ENCODE peak calls at places on chromosomes 7 and 10, in six cellular contexts. G is upper lobe of right lung, S is Kasumi-1, N is ELR, V is HTR-8/SVneo, Q is fibroblast of mammary gland. W is an unnamed sample.

GRCh38 chr7:131521651-131522163 is 34.7 kb downstream of the PODXL start:
- DNase-seq in G (peak), S (no peak), N (no peak), V (no peak), Q (no peak), W (no peak)

GRCh38 chr10:127537924-127538323 is 11.2 kb upstream of the NPS start:
- DNase-seq in G (no peak), S (no peak), N (no peak), V (no peak), Q (no peak), W (no peak)

GRCh38 chr7:137628211-137628610 is 218.6 kb downstream of the DGKI start:
- DNase-seq in G (no peak), S (no peak), N (no peak), V (no peak), Q (no peak), W (no peak)

GRCh38 chr7:15213093-15213492 is 310.5 kb upstream of the DGKB start:
- DNase-seq in G (no peak), S (no peak), N (no peak), V (no peak), Q (no peak), W (no peak)

GRCh38 chr10:100186813-100187212 is 984 bp upstream of the ERLIN1 start:
- DNase-seq in G (peak), S (peak), N (peak), V (no peak), Q (peak), W (no peak)

GRCh38 chr7:128891110-128891941 is 19.2 kb downstream of the KCP start:
- DNase-seq in G (peak), S (no peak), N (no peak), V (no peak), Q (no peak), W (no peak)

GRCh38 chr10:31116226-31116625 is 84.6 kb upstream of the ZNF438 start:
- DNase-seq in G (no peak), S (no peak), N (no peak), V (no peak), Q (no peak), W (no peak)

GRCh38 chr10:3123571-3124411 is 48.8 kb downstream of the PITRM1 start:
- DNase-seq in G (peak), S (no peak), N (no peak), V (no peak), Q (no peak), W (no peak)

GRCh38 chr7:74012842-74013249 is 15.1 kb upstream of the ELN start:
- DNase-seq in G (no peak), S (no peak), N (peak), V (no peak), Q (no peak), W (no peak)

GRCh38 chr10:58701398-58702135 is 188.9 kb downstream of the BICC1 start:
- DNase-seq in G (no peak), S (no peak), N (peak), V (peak), Q (peak), W (peak)

GRCh38 chr7:153398789-153399553 is 639.4 kb downstream of the ACTR3B start:
- DNase-seq in G (no peak), S (no peak), N (no peak), V (no peak), Q (no peak), W (no peak)

GRCh38 chr10:36086976-36087726 is 445.1 kb upstream of the FZD8 start:
- DNase-seq in G (no peak), S (no peak), N (no peak), V (no peak), Q (no peak), W (no peak)

GRCh38 chr7:31796375-31796774 is 109.4 kb downstream of the PPP1R17 start:
- DNase-seq in G (no peak), S (no peak), N (peak), V (no peak), Q (peak), W (no peak)

GRCh38 chr7:18345641-18346234 is 149.8 kb upstream of the HDAC9 start:
- DNase-seq in G (no peak), S (peak), N (peak), V (peak), Q (peak), W (peak)

GRCh38 chr10:129870926-129871660 is 93.0 kb downstream of the EBF3 start:
- DNase-seq in G (no peak), S (no peak), N (no peak), V (no peak), Q (peak), W (peak)

GRCh38 chr7:130491841-130492518 is at the start of gene MEST:
- DNase-seq in G (peak), S (no peak), N (peak), V (peak), Q (no peak), W (peak)

GRCh38 chr10:97372233-97372875 is 28.8 kb downstream of the RRP12 start:
- DNase-seq in G (peak), S (peak), N (no peak), V (no peak), Q (no peak), W (no peak)

GRCh38 chr10:43816351-43817321 is 168.0 kb upstream of the ZNF32 start:
- DNase-seq in G (no peak), S (peak), N (peak), V (no peak), Q (peak), W (peak)

GRCh38 chr10:60400366-60400765 is 10.7 kb upstream of the ANK3 start:
- DNase-seq in G (no peak), S (no peak), N (no peak), V (no peak), Q (no peak), W (no peak)

GRCh38 chr10:142371-142770 is 7.1 kb downstream of the ZMYND11 start:
- DNase-seq in G (no peak), S (no peak), N (no peak), V (no peak), Q (no peak), W (no peak)

GRCh38 chr7:1673581-1674102 is 3.6 kb downstream of the ELFN1 start:
- DNase-seq in G (peak), S (no peak), N (no peak), V (no peak), Q (no peak), W (no peak)

GRCh38 chr7:43612599-43613589 is 30.0 kb downstream of the STK17A start:
- DNase-seq in G (no peak), S (no peak), N (no peak), V (no peak), Q (peak), W (peak)

GRCh38 chr7:138477081-138477578 is 17.1 kb downstream of the TRIM24 start:
- DNase-seq in G (no peak), S (no peak), N (no peak), V (no peak), Q (no peak), W (no peak)

GRCh38 chr10:103991393-103992128 is 24.6 kb downstream of the SLK start:
- DNase-seq in G (no peak), S (no peak), N (peak), V (no peak), Q (no peak), W (no peak)

GRCh38 chr7:24980695-24981543 is 941 bp upstream of the OSBPL3 start:
- DNase-seq in G (peak), S (no peak), N (peak), V (no peak), Q (peak), W (peak)

GRCh38 chr10:120982507-120982906 is 131.3 kb downstream of the WDR11 start:
- DNase-seq in G (no peak), S (no peak), N (no peak), V (no peak), Q (no peak), W (no peak)

GRCh38 chr10:70320751-70321150 is 36.9 kb upstream of the NPFFR1 start:
- DNase-seq in G (no peak), S (no peak), N (no peak), V (no peak), Q (peak), W (no peak)

GRCh38 chr10:124669141-124669823 is 74.9 kb downstream of the FAM53B start:
- DNase-seq in G (no peak), S (no peak), N (no peak), V (no peak), Q (no peak), W (no peak)

GRCh38 chr7:19122018-19122588 is 4.7 kb upstream of the TWIST1 start:
- DNase-seq in G (no peak), S (peak), N (peak), V (peak), Q (peak), W (peak)

GRCh38 chr10:6279540-6280267 is 77.0 kb downstream of the PFKFB3 start:
- DNase-seq in G (no peak), S (no peak), N (peak), V (peak), Q (peak), W (peak)

GRCh38 chr7:122311280-122311679 is 6.7 kb upstream of the FEZF1 start:
- DNase-seq in G (no peak), S (no peak), N (no peak), V (no peak), Q (no peak), W (no peak)

GRCh38 chr10:119413738-119414611 is 128.5 kb downstream of the RGS10 start:
- DNase-seq in G (peak), S (no peak), N (no peak), V (no peak), Q (peak), W (peak)

GRCh38 chr10:11776080-11776479 is 33.9 kb downstream of the ECHDC3 start:
- DNase-seq in G (no peak), S (no peak), N (peak), V (peak), Q (no peak), W (peak)

GRCh38 chr10:91613411-91614253 is 19.2 kb downstream of the PPP1R3C start:
- DNase-seq in G (no peak), S (no peak), N (peak), V (peak), Q (peak), W (peak)

GRCh38 chr7:20381406-20382034 is 50.8 kb downstream of the ITGB8 start:
- DNase-seq in G (no peak), S (no peak), N (no peak), V (no peak), Q (no peak), W (no peak)

GRCh38 chr10:119306964-119307363 is 99.6 kb downstream of the GRK5 start:
- DNase-seq in G (no peak), S (no peak), N (peak), V (no peak), Q (peak), W (no peak)

GRCh38 chr10:2963889-2964631 is 103.3 kb upstream of the PFKP start:
- DNase-seq in G (no peak), S (no peak), N (no peak), V (no peak), Q (no peak), W (no peak)

GRCh38 chr7:5589819-5590595 is 166.4 kb upstream of the TNRC18 start:
- DNase-seq in G (no peak), S (no peak), N (no peak), V (no peak), Q (no peak), W (no peak)